ENCODE peak calls at places on chromosomes 5 and 9, in four cellular contexts. E, H, A and X are unnamed samples. For H3K9me3, the result is how much of the 10 kb centered on the place peaks cover.

GRCh38 chr5:179209359-179210150 is 135.7 kb downstream of the ADAMTS2 start:
- DNase-seq in E (no peak), H (no peak), A (no peak), X (no peak)

GRCh38 chr5:43771611-43772031 is 168.6 kb downstream of the NNT start:
- DNase-seq in E (no peak), H (no peak), A (no peak), X (no peak)

GRCh38 chr5:68533571-68534051 is 318.1 kb downstream of the PIK3R1 start:
- DNase-seq in E (no peak), H (no peak), A (no peak), X (no peak)

GRCh38 chr5:45189481-45189880 is 380.7 kb downstream of the MRPS30 start:
- DNase-seq in E (no peak), H (no peak), A (no peak), X (no peak)

GRCh38 chr5:63923914-63924313 is 38.3 kb downstream of the HTR1A start:
- DNase-seq in E (peak), H (no peak), A (no peak), X (no peak)

GRCh38 chr9:10566853-10567252 is 45.9 kb downstream of the PTPRD start:
- DNase-seq in E (no peak), H (no peak), A (no peak), X (no peak)

GRCh38 chr9:2634158-2634557 is 12.6 kb downstream of the VLDLR start:
- DNase-seq in E (no peak), H (no peak), A (no peak), X (no peak)

GRCh38 chr9:34550681-34551270 is 28.0 kb upstream of the ENHO start:
- DNase-seq in E (no peak), H (no peak), A (no peak), X (no peak)

GRCh38 chr9:97561501-97561900 is 60.0 kb downstream of the TMOD1 start:
- DNase-seq in E (no peak), H (no peak), A (no peak), X (no peak)

GRCh38 chr9:34651876-34652602 is at the start of gene IL11RA:
- DNase-seq in E (peak), H (peak), A (no peak), X (peak)

GRCh38 chr5:133287500-133287899 is 235.7 kb downstream of the HSPA4 start:
- DNase-seq in E (peak), H (peak), A (peak), X (peak)

GRCh38 chr5:80069251-80069650 is 34.1 kb downstream of the THBS4 start:
- DNase-seq in E (no peak), H (no peak), A (no peak), X (no peak)

GRCh38 chr5:5316333-5316732 is 106.1 kb upstream of the ICE1 start:
- DNase-seq in E (no peak), H (no peak), A (no peak), X (no peak)

GRCh38 chr9:125332527-125332926 is 70.9 kb downstream of the GAPVD1 start:
- DNase-seq in E (no peak), H (no peak), A (no peak), X (no peak)

GRCh38 chr5:86500947-86501346 is 116.8 kb upstream of the COX7C start:
- DNase-seq in E (no peak), H (no peak), A (no peak), X (peak)

GRCh38 chr5:144377207-144377606 is 206.5 kb downstream of the KCTD16 start:
- DNase-seq in E (no peak), H (no peak), A (no peak), X (no peak)

GRCh38 chr9:36873247-36873875 is 160.7 kb downstream of the PAX5 start:
- DNase-seq in E (peak), H (peak), A (peak), X (peak)

GRCh38 chr5:146291421-146292074 is 47.1 kb upstream of the POU4F3 start:
- DNase-seq in E (no peak), H (peak), A (peak), X (peak)

GRCh38 chr5:157167219-157167621 is 1.2 kb upstream of the GARIN3 start:
- DNase-seq in E (no peak), H (no peak), A (no peak), X (no peak)

GRCh38 chr5:94682799-94683198 is 64.3 kb downstream of the SLF1 start:
- DNase-seq in E (no peak), H (no peak), A (no peak), X (no peak)

GRCh38 chr9:17280350-17281012 is 145.6 kb downstream of the CNTLN start:
- DNase-seq in E (no peak), H (no peak), A (no peak), X (no peak)

GRCh38 chr5:132807163-132807838 is 5.8 kb upstream of the SOWAHA start:
- DNase-seq in E (peak), H (no peak), A (no peak), X (peak)

DNA sequence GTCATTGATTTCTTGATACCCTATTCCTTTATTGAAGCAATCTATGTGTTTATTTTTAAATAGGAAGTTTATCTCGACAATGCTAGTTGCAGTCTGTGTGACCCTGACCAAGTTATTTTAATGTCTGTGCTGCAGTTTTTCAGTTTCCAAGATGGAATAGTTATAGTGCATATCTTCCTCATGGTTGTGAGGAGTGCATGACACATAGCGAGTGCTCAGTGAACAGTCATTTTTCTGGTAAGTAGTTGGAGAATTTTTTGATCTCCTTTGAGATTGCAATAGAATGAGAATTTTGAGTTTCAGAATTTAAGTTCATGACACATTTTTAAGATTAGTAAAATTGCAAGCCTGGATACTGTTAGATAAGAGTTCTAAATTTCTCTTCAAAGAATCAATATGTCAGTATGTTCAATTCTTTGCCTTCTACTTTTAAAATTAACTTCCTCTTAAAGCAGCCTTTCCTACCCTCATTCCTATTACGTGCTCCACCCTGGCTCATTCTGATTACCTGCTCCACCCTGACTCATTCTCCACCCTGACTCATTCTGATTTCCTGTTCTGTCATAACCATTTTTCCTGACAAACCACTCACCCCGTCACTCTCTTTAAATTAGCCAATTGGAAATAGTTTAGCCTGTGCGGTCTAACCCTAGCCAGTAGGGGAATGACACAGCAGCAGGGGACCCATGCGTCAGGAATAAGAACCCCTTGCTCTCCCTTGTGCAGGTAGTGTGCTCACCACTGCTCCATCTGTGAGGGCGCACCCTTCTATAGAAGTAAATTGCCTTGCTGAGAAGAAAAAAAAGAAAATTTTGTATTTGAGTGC is 30.7 kb downstream of the SPIN1 start:
- DNase-seq in E (no peak), H (no peak), A (no peak), X (no peak)
- H3K9me3 ChIP-seq in E (under half), H (under half), A (under half), X (under half)

DNA sequence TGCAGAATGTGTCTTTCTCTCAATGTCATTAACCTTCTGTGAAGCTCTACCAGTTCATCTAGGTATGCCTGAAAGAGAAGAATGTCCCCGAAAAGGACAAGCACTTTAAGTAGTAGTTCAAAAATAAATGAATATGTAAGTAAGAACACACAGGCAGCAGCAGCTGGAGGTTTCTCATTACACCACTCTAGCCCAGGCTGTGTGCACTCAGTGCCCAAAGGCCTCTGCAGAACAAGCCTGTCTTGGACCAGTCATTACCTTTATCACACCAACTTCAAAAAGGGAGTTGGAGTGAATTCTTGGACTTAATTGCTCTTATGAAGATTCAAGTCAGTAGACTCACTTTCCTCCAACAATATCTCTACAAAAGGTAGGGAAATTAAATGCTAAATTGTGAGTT is 268.8 kb downstream of the MLLT3 start:
- DNase-seq in E (no peak), H (no peak), A (no peak), X (no peak)
- H3K27ac ChIP-seq in E (no peak), H (no peak), A (no peak), X (no peak)

GRCh38 chr5:88677943-88678779 is 204.8 kb downstream of the MEF2C start:
- DNase-seq in E (no peak), H (no peak), A (no peak), X (peak)
- H3K4me3 ChIP-seq in E (no peak), H (no peak), A (no peak), X (peak)

DNA sequence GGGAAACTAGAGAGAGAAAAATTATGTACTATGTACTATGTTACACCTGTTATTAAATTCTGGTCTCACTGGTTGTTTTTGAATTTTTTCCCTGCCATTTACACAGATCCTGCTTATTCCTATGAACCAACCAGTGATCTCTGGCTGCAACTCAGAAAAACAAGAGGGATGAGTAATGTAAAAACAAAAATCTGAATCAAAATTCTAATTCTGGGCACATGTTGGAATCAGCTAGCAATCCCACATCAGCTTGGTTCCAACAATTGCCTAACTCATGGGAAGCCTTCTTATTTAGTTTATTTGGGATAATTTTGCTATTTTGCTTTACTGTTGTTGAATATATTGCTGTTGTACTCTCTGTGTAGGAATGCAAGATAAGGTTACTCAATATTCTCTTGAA is 78.3 kb downstream of the PLK2 start:
- DNase-seq in E (no peak), H (no peak), A (no peak), X (no peak)
- H3K9me3 ChIP-seq in E (under half), H (under half), A (under half), X (under half)

DNA sequence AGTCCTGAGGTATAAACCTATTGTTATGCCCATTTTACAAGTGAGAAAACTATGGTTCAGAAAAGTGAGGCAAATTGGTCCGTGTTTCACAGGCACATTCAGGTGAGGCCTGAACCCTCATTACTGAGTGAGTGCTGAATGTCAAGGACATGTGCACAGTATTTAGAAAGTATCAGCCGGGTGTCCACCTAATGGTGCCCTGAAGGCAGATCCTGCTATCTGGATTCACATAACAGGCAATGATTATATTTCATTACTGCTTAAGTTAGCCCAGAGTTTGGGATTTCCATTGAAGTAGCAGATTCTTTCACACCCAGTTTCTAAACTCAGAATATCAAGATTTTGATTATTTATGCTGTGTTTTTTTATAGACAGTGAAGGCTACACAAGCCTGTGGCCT is 142.7 kb downstream of the LHFPL2 start:
- DNase-seq in E (no peak), H (no peak), A (no peak), X (no peak)
- H3K27ac ChIP-seq in E (peak), H (no peak), A (no peak), X (no peak)

GRCh38 chr5:149572170-149572569 is 9.1 kb upstream of the ARHGEF37 start:
- DNase-seq in E (no peak), H (no peak), A (no peak), X (no peak)
- H3K4me3 ChIP-seq in E (no peak), H (no peak), A (no peak), X (no peak)